ENCODE peak calls at places on chromosomes 4 and X, in nine cellular contexts. L is bronchial epithelial cell; F is epithelial cell of prostate; M is renal cortical epithelial cell; E is activated CD8-positive, alpha-beta memory T cell treated with anti-CD3 and anti-CD28 coated beads, Interleukin-2, amount 10 ng/mL, durations not matched to agents 7 days and 5 days; C is NCI-H1092; H is GM03348; A is SHP77 treated with DMSO at 0.1 percent for 48 hours; Q is Ammon's horn. S is an unnamed sample.

GRCh38 chrX:1072637-1073377 is 139.6 kb downstream of the CRLF2 start:
- DNase-seq in L (no peak), F (no peak), M (no peak), E (no peak), C (no peak), H (no peak), A (no peak), Q (no peak), S (no peak)

GRCh38 chr4:23153076-23153475 is 460.3 kb downstream of the GBA3 start:
- DNase-seq in L (no peak), F (no peak), M (no peak), E (no peak), C (no peak), H (no peak), A (no peak), Q (no peak), S (no peak)

GRCh38 chr4:55385201-55385649 is 10.5 kb upstream of the TMEM165 start:
- DNase-seq in L (no peak), F (no peak), M (no peak), E (no peak), C (no peak), H (no peak), A (no peak), Q (no peak), S (no peak)

GRCh38 chr4:146445198-146446150 is 76.3 kb downstream of the SLC10A7 start:
- DNase-seq in L (no peak), F (no peak), M (no peak), E (no peak), C (no peak), H (no peak), A (no peak), Q (no peak), S (no peak)

GRCh38 chr4:6252051-6252450 is 17.6 kb upstream of the WFS1 start:
- DNase-seq in L (no peak), F (no peak), M (no peak), E (no peak), C (no peak), H (no peak), A (no peak), Q (peak), S (no peak)

GRCh38 chr4:159358226-159358625 is 255.3 kb downstream of the RAPGEF2 start:
- DNase-seq in L (peak), F (no peak), M (peak), E (no peak), C (no peak), H (peak), A (no peak), Q (peak), S (no peak)

GRCh38 chr4:37538931-37539330 is 147.2 kb downstream of the RELL1 start:
- DNase-seq in L (no peak), F (no peak), M (no peak), E (no peak), C (no peak), H (no peak), A (no peak), Q (no peak), S (no peak)

GRCh38 chr4:143025111-143025704 is 159.5 kb upstream of the USP38 start:
- DNase-seq in L (peak), F (no peak), M (peak), E (no peak), C (no peak), H (peak), A (no peak), Q (peak), S (peak)

GRCh38 chr4:133151301-133151680 is 2.2 kb downstream of the PCDH10 start:
- DNase-seq in L (no peak), F (no peak), M (no peak), E (no peak), C (no peak), H (no peak), A (peak), Q (peak), S (peak)

GRCh38 chrX:108261541-108262218 is 170.1 kb downstream of the ATG4A start:
- DNase-seq in L (peak), F (peak), M (peak), E (no peak), C (no peak), H (no peak), A (no peak), Q (no peak), S (no peak)

GRCh38 chrX:10755477-10756334 is 135.3 kb upstream of the MID1 start:
- DNase-seq in L (no peak), F (no peak), M (peak), E (no peak), C (no peak), H (peak), A (no peak), Q (no peak), S (no peak)

GRCh38 chr4:138952405-138952804 is 63.2 kb upstream of the NOCT start:
- DNase-seq in L (peak), F (peak), M (peak), E (no peak), C (no peak), H (no peak), A (no peak), Q (no peak), S (no peak)

GRCh38 chr4:56086073-56086521 is 137.4 kb downstream of the CEP135 start:
- DNase-seq in L (no peak), F (no peak), M (no peak), E (no peak), C (peak), H (no peak), A (no peak), Q (no peak), S (peak)

GRCh38 chr4:113012776-113013175 is 36.7 kb upstream of the ANK2 start:
- DNase-seq in L (no peak), F (no peak), M (peak), E (no peak), C (no peak), H (no peak), A (no peak), Q (peak), S (no peak)

GRCh38 chr4:128660361-128660964 is 149.0 kb upstream of the JADE1 start:
- DNase-seq in L (no peak), F (no peak), M (peak), E (no peak), C (no peak), H (peak), A (no peak), Q (peak), S (no peak)

GRCh38 chr4:7590205-7590604 is 155.5 kb upstream of the PSAPL1 start:
- DNase-seq in L (no peak), F (no peak), M (no peak), E (no peak), C (no peak), H (no peak), A (no peak), Q (no peak), S (no peak)

GRCh38 chr4:31290836-31291235 is 570.7 kb downstream of the PCDH7 start:
- DNase-seq in L (no peak), F (no peak), M (no peak), E (no peak), C (no peak), H (no peak), A (no peak), Q (no peak), S (no peak)

GRCh38 chrX:132041016-132041415 is 17.9 kb downstream of the STK26 start:
- DNase-seq in L (peak), F (no peak), M (peak), E (no peak), C (no peak), H (no peak), A (no peak), Q (no peak), S (no peak)

GRCh38 chrX:22742174-22742573 is 257.6 kb upstream of the DDX53 start:
- DNase-seq in L (peak), F (no peak), M (no peak), E (no peak), C (no peak), H (peak), A (no peak), Q (no peak), S (no peak)